ENCODE peak calls at places on chromosomes 12 and 14, in seven cellular contexts. One of them, this sample, is unnamed.
A peak's percentile ranks its signal among the peaks of the same experiment; 100 is the strongest.

GRCh38 chr12:62248873-62249272 is 11.3 kb upstream of the USP15 start:
- DNase-seq in heart right ventricle: no peak
- DNase-seq in PC-3: peak; percentile 10
- DNase-seq in heart left ventricle: no peak
- DNase-seq in breast epithelium: no peak
- DNase-seq in fibroblast of mammary gland: peak; percentile 19
- DNase-seq in transverse colon: no peak
- DNase-seq in this sample: peak; percentile 70

GRCh38 chr12:103808239-103808880 is 32.7 kb downstream of the NT5DC3 start:
- DNase-seq in heart right ventricle: no peak
- DNase-seq in PC-3: no peak
- DNase-seq in heart left ventricle: no peak
- DNase-seq in breast epithelium: no peak
- DNase-seq in fibroblast of mammary gland: no peak
- DNase-seq in transverse colon: no peak
- DNase-seq in this sample: no peak

GRCh38 chr12:24252580-24252979 is 303.1 kb upstream of the SOX5 start:
- DNase-seq in heart right ventricle: no peak
- DNase-seq in PC-3: no peak
- DNase-seq in heart left ventricle: no peak
- DNase-seq in breast epithelium: no peak
- DNase-seq in fibroblast of mammary gland: no peak
- DNase-seq in transverse colon: no peak
- DNase-seq in this sample: no peak

GRCh38 chr14:23877111-23877510 is 76.5 kb upstream of the DHRS4 start:
- DNase-seq in heart right ventricle: no peak
- DNase-seq in PC-3: no peak
- DNase-seq in heart left ventricle: no peak
- DNase-seq in breast epithelium: no peak
- DNase-seq in fibroblast of mammary gland: no peak
- DNase-seq in transverse colon: no peak
- DNase-seq in this sample: no peak

GRCh38 chr12:96073346-96074336 is 38.3 kb upstream of the LTA4H start:
- DNase-seq in heart right ventricle: no peak
- DNase-seq in PC-3: peak; percentile 54
- DNase-seq in heart left ventricle: no peak
- DNase-seq in breast epithelium: no peak
- DNase-seq in fibroblast of mammary gland: no peak
- DNase-seq in transverse colon: no peak
- DNase-seq in this sample: peak; percentile 14

GRCh38 chr12:124625867-124626675 is 58.7 kb upstream of the NCOR2 start:
- DNase-seq in heart right ventricle: peak; percentile 91
- DNase-seq in PC-3: peak; percentile 71
- DNase-seq in heart left ventricle: peak; percentile 93
- DNase-seq in breast epithelium: peak; percentile 59
- DNase-seq in fibroblast of mammary gland: peak; percentile 89
- DNase-seq in transverse colon: peak; percentile 87
- DNase-seq in this sample: peak; percentile 89

GRCh38 chr12:74552201-74552600 is 14.6 kb downstream of the ATXN7L3B start:
- DNase-seq in heart right ventricle: no peak
- DNase-seq in PC-3: peak; percentile 12
- DNase-seq in heart left ventricle: no peak
- DNase-seq in breast epithelium: no peak
- DNase-seq in fibroblast of mammary gland: no peak
- DNase-seq in transverse colon: no peak
- DNase-seq in this sample: no peak

GRCh38 chr12:103810108-103810507 is 30.9 kb downstream of the NT5DC3 start:
- DNase-seq in heart right ventricle: no peak
- DNase-seq in PC-3: no peak
- DNase-seq in heart left ventricle: no peak
- DNase-seq in breast epithelium: no peak
- DNase-seq in fibroblast of mammary gland: no peak
- DNase-seq in transverse colon: no peak
- DNase-seq in this sample: no peak

GRCh38 chr14:37384870-37385596 is 187.3 kb downstream of the MIPOL1 start:
- DNase-seq in heart right ventricle: no peak
- DNase-seq in PC-3: no peak
- DNase-seq in heart left ventricle: no peak
- DNase-seq in breast epithelium: no peak
- DNase-seq in fibroblast of mammary gland: no peak
- DNase-seq in transverse colon: no peak
- DNase-seq in this sample: no peak

GRCh38 chr12:69085852-69086251 is 152.9 kb upstream of the CPM start:
- DNase-seq in heart right ventricle: no peak
- DNase-seq in PC-3: no peak
- DNase-seq in heart left ventricle: no peak
- DNase-seq in breast epithelium: no peak
- DNase-seq in fibroblast of mammary gland: no peak
- DNase-seq in transverse colon: no peak
- DNase-seq in this sample: no peak

GRCh38 chr14:60094306-60094897 is 2.7 kb downstream of the PCNX4 start:
- DNase-seq in heart right ventricle: no peak
- DNase-seq in PC-3: peak; percentile 87
- DNase-seq in heart left ventricle: no peak
- DNase-seq in breast epithelium: no peak
- DNase-seq in fibroblast of mammary gland: peak; percentile 59
- DNase-seq in transverse colon: no peak
- DNase-seq in this sample: peak; percentile 44

GRCh38 chr14:39673141-39674133 is 241.2 kb upstream of the FBXO33 start:
- DNase-seq in heart right ventricle: no peak
- DNase-seq in PC-3: peak; percentile 4
- DNase-seq in heart left ventricle: no peak
- DNase-seq in breast epithelium: no peak
- DNase-seq in fibroblast of mammary gland: peak; percentile 78
- DNase-seq in transverse colon: no peak
- DNase-seq in this sample: no peak

GRCh38 chr12:76037130-76038105 is 5.8 kb upstream of the PHLDA1 start:
- DNase-seq in heart right ventricle: no peak
- DNase-seq in PC-3: peak; percentile 85
- DNase-seq in heart left ventricle: no peak
- DNase-seq in breast epithelium: no peak
- DNase-seq in fibroblast of mammary gland: peak; percentile 91
- DNase-seq in transverse colon: no peak
- DNase-seq in this sample: peak; percentile 93

GRCh38 chr14:88556581-88556980 is 1.8 kb upstream of the PTPN21 start:
- DNase-seq in heart right ventricle: no peak
- DNase-seq in PC-3: no peak
- DNase-seq in heart left ventricle: no peak
- DNase-seq in breast epithelium: no peak
- DNase-seq in fibroblast of mammary gland: no peak
- DNase-seq in transverse colon: no peak
- DNase-seq in this sample: peak; percentile 14

GRCh38 chr12:88113871-88114270 is 28.0 kb downstream of the CEP290 start:
- DNase-seq in heart right ventricle: no peak
- DNase-seq in PC-3: peak; percentile 20
- DNase-seq in heart left ventricle: no peak
- DNase-seq in breast epithelium: no peak
- DNase-seq in fibroblast of mammary gland: peak; percentile 19
- DNase-seq in transverse colon: no peak
- DNase-seq in this sample: peak; percentile 9

GRCh38 chr14:91059576-91060471 is 617 bp downstream of the RPS6KA5 start:
- DNase-seq in heart right ventricle: peak; percentile 33
- DNase-seq in PC-3: peak; percentile 57
- DNase-seq in heart left ventricle: peak; percentile 71
- DNase-seq in breast epithelium: peak; percentile 60
- DNase-seq in fibroblast of mammary gland: peak; percentile 1
- DNase-seq in transverse colon: peak; percentile 63
- DNase-seq in this sample: peak; percentile 15

GRCh38 chr12:65121049-65121955 is at the start of gene WIF1:
- DNase-seq in heart right ventricle: peak; percentile 14
- DNase-seq in PC-3: peak; percentile 10
- DNase-seq in heart left ventricle: peak; percentile 71
- DNase-seq in breast epithelium: no peak
- DNase-seq in fibroblast of mammary gland: peak; percentile 4
- DNase-seq in transverse colon: peak; percentile 19
- DNase-seq in this sample: no peak

GRCh38 chr14:67618617-67619063 is 1.1 kb upstream of the ARG2 start:
- DNase-seq in heart right ventricle: no peak
- DNase-seq in PC-3: peak; percentile 80
- DNase-seq in heart left ventricle: no peak
- DNase-seq in breast epithelium: no peak
- DNase-seq in fibroblast of mammary gland: peak; percentile 82
- DNase-seq in transverse colon: no peak
- DNase-seq in this sample: peak; percentile 88

GRCh38 chr14:78324353-78324752 is 154.2 kb downstream of the NRXN3 start:
- DNase-seq in heart right ventricle: no peak
- DNase-seq in PC-3: no peak
- DNase-seq in heart left ventricle: no peak
- DNase-seq in breast epithelium: no peak
- DNase-seq in fibroblast of mammary gland: no peak
- DNase-seq in transverse colon: no peak
- DNase-seq in this sample: no peak

DNA sequence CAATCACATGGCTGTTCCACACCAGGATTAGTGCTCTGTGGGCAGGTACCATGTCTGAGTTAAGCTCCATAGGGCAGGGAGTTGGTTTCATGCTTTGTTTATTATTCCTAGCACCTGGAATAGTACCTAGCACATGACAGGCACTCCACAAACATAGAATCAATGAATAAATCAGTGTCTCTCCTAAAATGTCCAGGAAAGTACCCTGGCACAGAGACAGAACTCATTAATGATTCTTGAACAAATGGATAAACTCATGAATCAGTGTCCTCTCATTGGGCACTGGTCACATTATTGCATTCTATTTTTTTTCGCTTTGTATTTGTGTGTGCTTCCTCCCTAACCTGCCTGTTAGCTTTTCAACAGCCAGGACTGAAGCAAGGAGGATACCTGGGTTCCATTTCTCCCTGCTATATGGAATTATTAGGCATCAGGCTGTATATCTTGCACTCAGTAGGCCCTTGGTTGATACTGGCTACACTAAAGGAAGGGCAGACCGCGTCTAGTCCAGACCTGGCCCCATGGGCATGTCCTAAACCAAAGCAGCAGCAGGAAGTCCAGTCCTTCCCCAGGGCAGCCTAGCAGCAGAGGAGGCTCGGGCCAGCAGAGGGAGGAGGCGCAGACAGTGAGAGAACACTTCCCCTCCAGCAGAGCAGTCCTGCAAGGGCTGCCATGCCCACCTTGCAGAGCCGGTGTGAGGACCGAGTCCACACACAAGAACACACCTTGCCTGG is 18.4 kb downstream of the HDAC7 start:
- DNase-seq in heart right ventricle: no peak
- DNase-seq in PC-3: no peak
- DNase-seq in heart left ventricle: peak; percentile 73
- DNase-seq in breast epithelium: no peak
- DNase-seq in fibroblast of mammary gland: no peak
- DNase-seq in transverse colon: no peak
- DNase-seq in this sample: no peak
- TF ChIP-seq CTCF in heart right ventricle: no peak
- TF ChIP-seq CTCF in PC-3: no peak
- TF ChIP-seq CTCF in heart left ventricle: peak; percentile 51
- TF ChIP-seq CTCF in breast epithelium: no peak
- TF ChIP-seq CTCF in fibroblast of mammary gland: peak; percentile 29
- TF ChIP-seq CTCF in transverse colon: no peak
- TF ChIP-seq CTCF in this sample: peak; percentile 44

GRCh38 chr12:122183588-122183940 is 641 bp downstream of the LRRC43 start:
- DNase-seq in heart right ventricle: no peak
- DNase-seq in PC-3: no peak
- DNase-seq in heart left ventricle: no peak
- DNase-seq in breast epithelium: no peak
- DNase-seq in fibroblast of mammary gland: no peak
- DNase-seq in transverse colon: no peak
- DNase-seq in this sample: no peak
- H3K4me3 ChIP-seq in heart right ventricle: peak overlapping the region; percentile 57
- H3K4me3 ChIP-seq in PC-3: no peak overlapping the region
- H3K4me3 ChIP-seq in heart left ventricle: peak overlapping the region; percentile 44
- H3K4me3 ChIP-seq in breast epithelium: peak overlapping the region; percentile 60
- H3K4me3 ChIP-seq in fibroblast of mammary gland: peak overlapping the region; percentile 37
- H3K4me3 ChIP-seq in transverse colon: peak overlapping the region; percentile 51
- H3K4me3 ChIP-seq in this sample: no peak overlapping the region

DNA sequence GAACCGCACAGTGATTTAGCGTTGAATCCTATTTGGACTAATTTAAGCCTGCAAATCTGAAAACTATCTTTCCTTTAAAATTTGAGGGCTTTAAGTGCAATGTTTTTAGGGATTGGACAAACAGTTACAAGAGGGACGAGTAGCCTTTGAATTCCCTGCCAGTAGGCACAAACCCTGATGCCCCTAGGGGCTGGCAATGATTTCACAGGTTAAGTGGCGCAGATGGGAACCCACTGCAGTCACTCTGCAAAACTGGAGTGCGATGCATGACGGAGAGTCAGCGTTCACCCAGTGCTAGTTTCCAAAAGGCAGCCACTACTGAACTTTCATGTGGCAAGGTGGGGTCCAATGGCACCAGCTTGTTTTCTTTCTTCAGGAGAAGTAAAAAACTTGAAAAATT is 99.4 kb upstream of the FRMD6 start:
- DNase-seq in heart right ventricle: no peak
- DNase-seq in PC-3: peak; percentile 44
- DNase-seq in heart left ventricle: no peak
- DNase-seq in breast epithelium: no peak
- DNase-seq in fibroblast of mammary gland: no peak
- DNase-seq in transverse colon: no peak
- DNase-seq in this sample: no peak
- TF ChIP-seq CTCF in heart right ventricle: no peak
- TF ChIP-seq CTCF in PC-3: peak; percentile 45
- TF ChIP-seq CTCF in heart left ventricle: no peak
- TF ChIP-seq CTCF in breast epithelium: no peak
- TF ChIP-seq CTCF in fibroblast of mammary gland: peak; percentile 2
- TF ChIP-seq CTCF in transverse colon: no peak
- TF ChIP-seq CTCF in this sample: peak; percentile 8

GRCh38 chr12:22124987-22125386 is 79.0 kb downstream of the CMAS start:
- DNase-seq in heart right ventricle: no peak
- DNase-seq in PC-3: no peak
- DNase-seq in heart left ventricle: no peak
- DNase-seq in breast epithelium: no peak
- DNase-seq in fibroblast of mammary gland: no peak
- DNase-seq in transverse colon: no peak
- DNase-seq in this sample: no peak

GRCh38 chr12:22126758-22127157 is 80.7 kb downstream of the CMAS start:
- DNase-seq in heart right ventricle: no peak
- DNase-seq in PC-3: no peak
- DNase-seq in heart left ventricle: no peak
- DNase-seq in breast epithelium: no peak
- DNase-seq in fibroblast of mammary gland: no peak
- DNase-seq in transverse colon: no peak
- DNase-seq in this sample: no peak

DNA sequence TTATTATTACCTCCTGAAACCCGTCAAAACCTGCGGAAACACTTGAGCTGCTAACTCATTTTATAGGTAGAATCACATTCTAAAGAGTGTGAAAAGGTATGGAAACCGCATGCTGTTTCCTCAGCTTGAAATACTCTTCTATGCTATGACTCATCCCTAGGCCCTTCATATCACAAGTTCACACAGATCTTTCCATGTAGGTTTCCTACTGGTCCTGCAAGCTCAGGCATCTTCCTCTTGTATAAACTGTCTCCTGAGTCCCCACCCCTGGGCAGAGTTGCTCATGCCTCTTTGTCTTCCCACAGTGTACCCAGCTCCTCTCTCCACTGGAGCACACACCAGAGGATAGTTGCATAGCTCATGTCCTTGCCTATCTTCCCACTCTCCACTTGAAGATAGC is 84.7 kb downstream of the CMAS start:
- DNase-seq in heart right ventricle: no peak
- DNase-seq in PC-3: no peak
- DNase-seq in heart left ventricle: no peak
- DNase-seq in breast epithelium: no peak
- DNase-seq in fibroblast of mammary gland: no peak
- DNase-seq in transverse colon: no peak
- DNase-seq in this sample: no peak
- H3K4me3 ChIP-seq in heart right ventricle: no peak overlapping the region
- H3K4me3 ChIP-seq in PC-3: no peak overlapping the region
- H3K4me3 ChIP-seq in heart left ventricle: no peak overlapping the region
- H3K4me3 ChIP-seq in breast epithelium: no peak overlapping the region
- H3K4me3 ChIP-seq in fibroblast of mammary gland: no peak overlapping the region
- H3K4me3 ChIP-seq in transverse colon: no peak overlapping the region
- H3K4me3 ChIP-seq in this sample: no peak overlapping the region

This sample was measured in fibroblast of the aortic adventitia.